ENCODE peak calls at places on chromosomes 13 and 19, in nine cellular contexts. M is bronchial epithelial cell, W is astrocyte, I is A549, T is suprapubic skin, K is stomach, Q is AG10803, S is body of pancreas, D is foreskin fibroblast. X is an unnamed sample.

GRCh38 chr13:27504126-27504525 is 53.8 kb upstream of the MTIF3 start:
- DNase-seq in M (no peak), W (no peak), I (no peak), T (peak; percentile 12), K (no peak), Q (no peak), S (no peak), D (no peak), X (no peak)

GRCh38 chr13:31195616-31196015 is 4.2 kb upstream of the B3GLCT start:
- DNase-seq in M (peak; percentile 39), W (no peak), I (no peak), T (no peak), K (no peak), Q (no peak), S (no peak), D (no peak), X (no peak)

GRCh38 chr13:59734393-59734792 is 429.3 kb downstream of the DIAPH3 start:
- DNase-seq in M (no peak), W (no peak), I (no peak), T (no peak), K (no peak), Q (no peak), S (no peak), D (no peak), X (no peak)

GRCh38 chr13:21683034-21683733 is 12.3 kb downstream of the FGF9 start:
- DNase-seq in M (peak; percentile 99), W (peak; percentile 85), I (no peak), T (no peak), K (no peak), Q (peak; percentile 77), S (no peak), D (peak; percentile 27), X (peak; percentile 73)

GRCh38 chr19:21028969-21029268 is 8.5 kb downstream of the ZNF430 start:
- DNase-seq in M (no peak), W (no peak), I (no peak), T (no peak), K (no peak), Q (no peak), S (no peak), D (no peak), X (no peak)

GRCh38 chr13:111409413-111409812 is 89.0 kb downstream of the TEX29 start:
- DNase-seq in M (no peak), W (no peak), I (no peak), T (no peak), K (no peak), Q (no peak), S (no peak), D (no peak), X (no peak)

GRCh38 chr13:43057653-43058317 is 34.4 kb downstream of the DNAJC15 start:
- DNase-seq in M (no peak), W (peak; percentile 55), I (no peak), T (no peak), K (no peak), Q (no peak), S (no peak), D (no peak), X (peak; percentile 60)

GRCh38 chr19:35663981-35664380 is 2.3 kb upstream of the UPK1A start:
- DNase-seq in M (no peak), W (no peak), I (no peak), T (no peak), K (no peak), Q (no peak), S (no peak), D (no peak), X (no peak)

GRCh38 chr13:39655041-39655568 is 357 bp upstream of the COG6 start:
- DNase-seq in M (peak; percentile 2), W (no peak), I (no peak), T (no peak), K (no peak), Q (no peak), S (no peak), D (no peak), X (no peak)

GRCh38 chr19:55461974-55462628 is 659 bp upstream of the ISOC2 start:
- DNase-seq in M (peak; percentile 35), W (no peak), I (peak; percentile 61), T (no peak), K (no peak), Q (no peak), S (no peak), D (peak; percentile 58), X (peak; percentile 34)

GRCh38 chr13:101951114-101951513 is 450.7 kb downstream of the FGF14 start:
- DNase-seq in M (no peak), W (no peak), I (no peak), T (no peak), K (no peak), Q (no peak), S (no peak), D (no peak), X (no peak)

GRCh38 chr19:35743640-35744306 is 1.4 kb downstream of the U2AF1L4 start:
- DNase-seq in M (no peak), W (no peak), I (no peak), T (no peak), K (no peak), Q (no peak), S (no peak), D (no peak), X (no peak)

GRCh38 chr19:39151209-39151608 is 25.6 kb downstream of the PAK4 start:
- DNase-seq in M (no peak), W (no peak), I (no peak), T (no peak), K (no peak), Q (no peak), S (no peak), D (no peak), X (no peak)

GRCh38 chr19:10551698-10552301 is 8.1 kb downstream of the ATG4D start:
- DNase-seq in M (peak; percentile 62), W (no peak), I (peak; percentile 72), T (no peak), K (peak; percentile 32), Q (peak; percentile 41), S (peak; percentile 62), D (peak; percentile 56), X (peak; percentile 72)
- TF ChIP-seq CTCF in M (peak; percentile 51), W (no peak), I (no peak), T (peak; percentile 6), K (no peak), Q (peak; percentile 34), S (no peak), D (no peak), X (peak; percentile 27)

DNA sequence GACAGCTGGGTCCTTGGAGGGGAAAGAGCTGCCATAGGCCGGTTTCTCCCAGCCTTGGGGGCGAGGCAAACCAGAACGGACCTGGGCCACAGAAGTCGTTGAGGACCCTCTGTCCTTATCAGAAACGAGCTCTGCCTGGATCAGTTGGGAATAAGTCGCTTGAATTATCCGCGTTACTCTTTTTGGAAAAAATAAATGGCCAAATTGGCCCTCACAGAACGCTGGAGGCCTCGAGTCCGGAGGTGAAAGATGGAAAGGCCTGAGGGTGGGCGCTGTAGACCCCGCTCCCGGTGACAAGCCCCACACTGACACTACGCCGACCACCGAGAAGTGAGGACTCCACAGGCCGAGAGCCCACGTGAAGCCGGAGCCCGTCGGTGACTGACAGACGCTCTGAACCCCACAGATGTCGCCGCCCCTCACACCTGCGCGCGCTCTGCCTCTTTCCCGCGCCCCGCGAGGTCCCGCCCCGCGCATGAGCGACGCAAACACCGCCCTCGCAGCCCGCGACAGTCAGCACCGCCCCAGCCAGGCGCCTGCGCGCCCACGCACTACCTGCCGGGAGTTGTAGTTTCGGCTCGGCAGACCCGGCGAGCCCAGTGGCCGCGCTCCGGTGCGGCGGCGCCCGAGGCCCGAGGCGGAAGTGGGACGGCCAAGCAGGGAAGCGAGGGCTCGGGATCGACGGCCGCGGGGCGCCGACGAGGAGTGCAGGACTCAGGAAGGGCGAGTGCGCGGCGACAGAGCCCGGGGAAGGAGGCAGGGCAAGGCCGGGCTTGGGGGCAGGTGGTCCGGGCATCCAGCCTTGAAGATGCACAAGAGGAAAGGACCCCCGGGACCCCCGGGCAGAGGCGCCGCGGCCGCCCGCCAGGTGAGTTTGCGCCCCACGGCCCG is at the start of the genes BRME1 and CC2D1A:
- DNase-seq in M (peak; percentile 77), W (peak; percentile 59), I (peak; percentile 87), T (peak; percentile 94), K (peak; percentile 96), Q (peak; percentile 76), S (peak; percentile 96), D (peak; percentile 95), X (peak; percentile 89)
- TF ChIP-seq CTCF in M (no peak), W (no peak), I (no peak), T (no peak), K (peak; percentile 14), Q (no peak), S (no peak), D (no peak), X (no peak)

GRCh38 chr13:46795321-46795720 is 1.6 kb downstream of the ESD start:
- DNase-seq in M (peak; percentile 37), W (peak; percentile 22), I (no peak), T (no peak), K (no peak), Q (no peak), S (no peak), D (no peak), X (peak; percentile 9)
- TF ChIP-seq CTCF in M (no peak), W (no peak), I (no peak), T (no peak), K (no peak), Q (no peak), S (no peak), D (no peak), X (no peak)

GRCh38 chr19:14577264-14577663 is 5.4 kb upstream of the NDUFB7 start:
- DNase-seq in M (no peak), W (no peak), I (no peak), T (no peak), K (no peak), Q (no peak), S (no peak), D (no peak), X (no peak)

GRCh38 chr19:14580623-14581237 is 2.2 kb upstream of the CLEC17A start:
- DNase-seq in M (no peak), W (no peak), I (no peak), T (no peak), K (no peak), Q (no peak), S (no peak), D (no peak), X (no peak)

GRCh38 chr19:14575428-14575980 is 3.6 kb upstream of the NDUFB7 start:
- DNase-seq in M (no peak), W (no peak), I (no peak), T (no peak), K (no peak), Q (no peak), S (no peak), D (no peak), X (no peak)

GRCh38 chr19:14576363-14576762 is 4.5 kb upstream of the NDUFB7 start:
- DNase-seq in M (no peak), W (no peak), I (no peak), T (no peak), K (no peak), Q (no peak), S (no peak), D (no peak), X (no peak)

GRCh38 chr19:14577885-14578427 is 4.9 kb upstream of the CLEC17A start:
- DNase-seq in M (no peak), W (no peak), I (no peak), T (no peak), K (no peak), Q (no peak), S (no peak), D (peak; percentile 52), X (peak; percentile 13)
- TF ChIP-seq CTCF in M (no peak), W (no peak), I (no peak), T (no peak), K (no peak), Q (no peak), S (no peak), D (no peak), X (no peak)